ENCODE peak calls at places on chromosome 17, in four cellular contexts. S, T, M and L are unnamed samples.

GRCh38 chr17:39045948-39046679 is 78.9 kb upstream of the FBXO47 start:
- DNase-seq in M (no peak), T (no peak), S (no peak), L (no peak)

GRCh38 chr17:47266782-47267181 is 13.2 kb downstream of the ITGB3 start:
- DNase-seq in T (no peak), S (no peak), M (no peak), L (no peak)

GRCh38 chr17:66114609-66115008 is 77.3 kb downstream of the CEP112 start:
- DNase-seq in M (no peak), S (no peak), T (no peak), L (no peak)

GRCh38 chr17:39002991-39003715 is 36.0 kb upstream of the FBXO47 start:
- DNase-seq in M (peak), S (peak), T (peak), L (no peak)

GRCh38 chr17:71180801-71181385 is 939.9 kb upstream of the SOX9 start:
- DNase-seq in M (no peak), T (no peak), S (peak), L (no peak)

GRCh38 chr17:83122834-83123233 is 43.4 kb downstream of the METRNL start:
- DNase-seq in M (no peak), S (peak), T (no peak), L (no peak)

GRCh38 chr17:16428098-16428882 is 12.9 kb downstream of the TRPV2 start:
- DNase-seq in M (peak), T (no peak), S (no peak), L (peak)

GRCh38 chr17:48219605-48220004 is 112.0 kb downstream of the SNX11 start:
- DNase-seq in T (no peak), S (no peak), M (no peak), L (no peak)

GRCh38 chr17:17354560-17355357 is 51.6 kb downstream of the NT5M start:
- DNase-seq in T (peak), S (peak), M (peak), L (peak)

GRCh38 chr17:74373838-74374606 is 6.7 kb downstream of the GPR142 start:
- DNase-seq in M (no peak), S (no peak), T (no peak), L (no peak)

GRCh38 chr17:6137716-6138502 is 67.7 kb downstream of the WSCD1 start:
- DNase-seq in M (no peak), T (no peak), S (no peak), L (no peak)

GRCh38 chr17:8873801-8874715 is 6.6 kb upstream of the PIK3R6 start:
- DNase-seq in M (no peak), T (no peak), S (no peak), L (no peak)

GRCh38 chr17:42573095-42573494 is 4.4 kb downstream of the PSMC3IP start:
- DNase-seq in S (no peak), T (no peak), M (no peak), L (no peak)